ENCODE peak calls at places on chromosomes 11 and 22, in ten cellular contexts. Y is substantia nigra; E is stimulated activated CD4-positive, alpha-beta T cell treated with anti-CD3 and anti-CD28 coated beads, Interleukin-4, amount 100 ng/mL, for 48 hours; H is A549; X is stimulated activated CD8-positive, alpha-beta memory T cell treated with anti-CD3 and anti-CD28 coated beads, Interleukin-15, amount 100 ng/mL, for 1 hour; G is DMS 273 treated with DMSO at 0.1 percent for 48 hours; M is T follicular helper cell; Q is central memory CD4-positive, alpha-beta T cell; K is SW 1271; Z is LoVo. B is an unnamed sample.

GRCh38 chr11:92154611-92155010 is 70.0 kb upstream of the FAT3 start:
- DNase-seq in H (no peak), Z (no peak), X (no peak), K (no peak), Y (no peak), G (no peak), M (no peak), E (no peak), Q (no peak), B (no peak)

GRCh38 chr11:3807856-3808845 is at the start of gene PGAP2:
- DNase-seq in Y (peak), H (peak), G (peak), X (peak), Q (peak), M (peak), E (peak), Z (peak), K (no peak), B (peak)

GRCh38 chr11:11976476-11977187 is 31.8 kb downstream of the DKK3 start:
- DNase-seq in H (no peak), E (no peak), X (no peak), M (no peak), K (no peak), Z (peak), Y (no peak), Q (no peak), G (no peak), B (no peak)

GRCh38 chr22:34105461-34106062 is 185.3 kb upstream of the LARGE1 start:
- DNase-seq in Y (peak), E (peak), X (no peak), M (no peak), Q (no peak), H (peak), K (no peak), Z (peak), G (no peak), B (no peak)

GRCh38 chr11:76327756-76328388 is 53.1 kb downstream of the THAP12 start:
- DNase-seq in Z (no peak), X (no peak), Q (no peak), Y (no peak), H (no peak), M (no peak), G (no peak), K (no peak), E (no peak), B (no peak)

GRCh38 chr11:131095501-131096185 is 179.4 kb upstream of the SNX19 start:
- DNase-seq in X (no peak), Y (no peak), Z (no peak), Q (no peak), M (no peak), K (no peak), E (no peak), G (no peak), H (no peak), B (no peak)

GRCh38 chr11:74819400-74819799 is 70.8 kb downstream of the RNF169 start:
- DNase-seq in X (no peak), K (no peak), Z (no peak), Y (no peak), M (no peak), Q (no peak), H (no peak), G (no peak), E (no peak), B (no peak)

GRCh38 chr11:127000291-127000968 is at the start of gene KIRREL3:
- DNase-seq in M (no peak), E (no peak), Q (no peak), Y (peak), X (no peak), H (peak), Z (no peak), G (no peak), K (no peak), B (no peak)

GRCh38 chr11:45899448-45900174 is 7.5 kb downstream of the FREY1 start:
- DNase-seq in H (peak), G (peak), Z (peak), X (peak), K (peak), Y (peak), E (peak), M (peak), Q (peak), B (peak)

GRCh38 chr22:37545703-37546435 is 14.4 kb upstream of the CDC42EP1 start:
- DNase-seq in G (no peak), Y (no peak), Z (peak), E (no peak), H (peak), X (no peak), M (no peak), Q (no peak), K (no peak), B (no peak)

GRCh38 chr22:41290262-41291221 is 4.6 kb upstream of the RANGAP1 start:
- DNase-seq in K (peak), Q (no peak), Z (no peak), G (no peak), E (no peak), M (no peak), H (no peak), Y (no peak), X (no peak), B (no peak)

GRCh38 chr11:58609723-58610122 is 12.7 kb upstream of the CNTF start:
- DNase-seq in Y (no peak), E (no peak), G (no peak), M (no peak), H (no peak), K (no peak), X (no peak), Q (no peak), Z (no peak), B (no peak)

GRCh38 chr11:11207428-11207827 is 145.6 kb downstream of the CSNK2A3 start:
- DNase-seq in M (no peak), Y (no peak), G (no peak), E (no peak), Z (no peak), K (no peak), X (no peak), H (no peak), Q (peak), B (no peak)

GRCh38 chr11:44146931-44147330 is 51.5 kb downstream of the EXT2 start:
- DNase-seq in E (no peak), H (no peak), Q (no peak), M (no peak), K (no peak), Z (no peak), Y (no peak), X (no peak), G (no peak), B (no peak)

GRCh38 chr11:69881467-69882269 is 62.5 kb upstream of the FGF3 start:
- DNase-seq in X (no peak), Q (no peak), H (no peak), K (no peak), Y (no peak), E (no peak), Z (no peak), M (no peak), G (no peak), B (no peak)

GRCh38 chr11:70934999-70935768 is 317.2 kb downstream of the SHANK2 start:
- DNase-seq in Y (no peak), E (no peak), M (no peak), G (no peak), Z (no peak), Q (no peak), K (no peak), X (no peak), H (no peak), B (no peak)

GRCh38 chr11:125842319-125842948 is 9.3 kb downstream of the PATE4 start:
- DNase-seq in G (no peak), Z (no peak), E (no peak), M (no peak), X (no peak), Q (no peak), H (no peak), K (no peak), Y (no peak), B (no peak)

GRCh38 chr11:45265963-45266692 is 20.0 kb downstream of the SYT13 start:
- DNase-seq in Z (no peak), Y (no peak), K (no peak), X (no peak), G (no peak), E (no peak), M (no peak), Q (no peak), H (no peak), B (no peak)

GRCh38 chr11:94449029-94449428 is 44.6 kb downstream of the MRE11 start:
- DNase-seq in Y (no peak), H (no peak), X (no peak), G (no peak), E (no peak), M (no peak), K (no peak), Z (no peak), Q (no peak), B (no peak)

GRCh38 chr22:49648053-49648452 is 179.6 kb downstream of the BRD1 start:
- DNase-seq in H (no peak), X (no peak), K (no peak), Z (no peak), Q (no peak), M (no peak), G (no peak), Y (no peak), E (no peak), B (no peak)

GRCh38 chr11:45872513-45873356 is 12.7 kb upstream of the MAPK8IP1 start:
- DNase-seq in H (peak), K (peak), Y (peak), X (no peak), G (no peak), E (peak), M (peak), Q (peak), Z (no peak), B (no peak)

GRCh38 chr11:71070490-71071455 is 181.6 kb downstream of the SHANK2 start:
- DNase-seq in H (no peak), Q (no peak), Y (no peak), X (no peak), M (no peak), G (no peak), E (no peak), Z (no peak), K (no peak), B (no peak)

GRCh38 chr22:36359172-36359973 is 28.4 kb downstream of the MYH9 start:
- DNase-seq in Q (no peak), M (no peak), H (no peak), K (no peak), E (no peak), G (no peak), X (no peak), Z (no peak), Y (no peak), B (no peak)

GRCh38 chr11:11862995-11863394 is 21.2 kb downstream of the USP47 start:
- DNase-seq in G (no peak), E (no peak), Y (no peak), H (no peak), Z (no peak), K (no peak), X (no peak), Q (no peak), M (no peak), B (no peak)

GRCh38 chr11:16856022-16856471 is 117.6 kb downstream of the C11orf58 start:
- DNase-seq in G (no peak), E (no peak), H (no peak), K (no peak), Q (no peak), Y (no peak), M (no peak), X (no peak), Z (no peak), B (no peak)

GRCh38 chr22:44701824-44702478 is at the start of gene PRR5:
- DNase-seq in Z (peak), M (peak), G (no peak), Q (peak), H (peak), Y (peak), K (no peak), E (peak), X (peak), B (peak)

GRCh38 chr11:118859995-118860394 is 23.7 kb upstream of the CXCR5 start:
- DNase-seq in M (no peak), K (no peak), E (no peak), X (no peak), Q (no peak), Z (no peak), H (no peak), Y (no peak), G (no peak), B (no peak)

GRCh38 chr11:65915821-65916251 is 3.0 kb downstream of the C11orf68 start:
- DNase-seq in E (no peak), Y (no peak), M (no peak), Q (no peak), K (peak), X (no peak), Z (peak), G (no peak), H (peak), B (no peak)

GRCh38 chr22:29251265-29251664 is 16.5 kb downstream of the RHBDD3 start:
- DNase-seq in H (no peak), Z (no peak), G (no peak), Y (no peak), X (no peak), K (no peak), E (no peak), Q (no peak), M (no peak), B (no peak)

GRCh38 chr11:108697872-108698473 is 33.1 kb downstream of the DDX10 start:
- DNase-seq in H (peak), G (peak), K (peak), X (no peak), Q (no peak), E (peak), Y (peak), Z (peak), M (peak), B (no peak)

GRCh38 chr11:7657306-7658025 is 15.8 kb downstream of the CYB5R2 start:
- DNase-seq in Q (no peak), Z (peak), H (peak), G (no peak), Y (peak), X (no peak), K (no peak), E (no peak), M (no peak), B (no peak)

GRCh38 chr11:17921620-17922473 is 91.0 kb downstream of the SERGEF start:
- DNase-seq in Q (no peak), Z (no peak), X (no peak), K (no peak), Y (no peak), H (no peak), G (peak), M (no peak), E (no peak), B (no peak)

GRCh38 chr11:11931461-11932055 is 76.9 kb downstream of the DKK3 start:
- DNase-seq in Z (peak), Q (peak), X (no peak), H (peak), Y (no peak), M (no peak), G (peak), E (no peak), K (peak), B (no peak)

B was measured in effector memory CD4-positive, alpha-beta T cell.